ENCODE peak calls at places on chromosomes 11 and 22, in seven cellular contexts. N is astrocyte of the spinal cord, B is body of pancreas, Z is GM23248, P is tibial artery, O is OCI-LY7, F is fibroblast of the aortic adventitia. R is an unnamed sample.

GRCh38 chr11:104163100-104164027 is 583 bp downstream of the PDGFD start:
- DNase-seq in N (peak; percentile 23), B (peak; percentile 40), Z (peak; percentile 28), P (peak; percentile 31), O (peak; percentile 61), F (peak; percentile 55), R (no peak)

GRCh38 chr11:69554849-69555248 is 73.4 kb downstream of the LINC01488 start:
- DNase-seq in N (no peak), B (no peak), Z (no peak), P (no peak), O (no peak), F (no peak), R (no peak)

GRCh38 chr11:30595929-30596328 is 9.8 kb upstream of the MPPED2 start:
- DNase-seq in N (no peak), B (no peak), Z (no peak), P (no peak), O (no peak), F (no peak), R (no peak)

GRCh38 chr11:44658451-44658850 is 68.3 kb upstream of the TSPAN18 start:
- DNase-seq in N (no peak), B (no peak), Z (peak; percentile 7), P (no peak), O (no peak), F (no peak), R (no peak)

GRCh38 chr11:76579047-76579751 is 91.3 kb downstream of the LRRC32 start:
- DNase-seq in N (peak; percentile 51), B (no peak), Z (no peak), P (peak; percentile 63), O (peak; percentile 41), F (peak; percentile 76), R (no peak)

GRCh38 chr11:96753997-96754396 is 364.2 kb downstream of the JRKL start:
- DNase-seq in N (no peak), B (no peak), Z (no peak), P (no peak), O (no peak), F (no peak), R (no peak)

GRCh38 chr11:36467913-36468312 is 42.2 kb downstream of the TRAF6 start:
- DNase-seq in N (no peak), B (no peak), Z (no peak), P (no peak), O (no peak), F (no peak), R (no peak)

GRCh38 chr11:554824-555499 is 5.6 kb downstream of the LMNTD2 start:
- DNase-seq in N (peak; percentile 24), B (peak; percentile 80), Z (peak; percentile 63), P (no peak), O (peak; percentile 91), F (no peak), R (no peak)

GRCh38 chr11:115693002-115693401 is 188.8 kb upstream of the CADM1 start:
- DNase-seq in N (no peak), B (no peak), Z (no peak), P (no peak), O (no peak), F (no peak), R (no peak)

DNA sequence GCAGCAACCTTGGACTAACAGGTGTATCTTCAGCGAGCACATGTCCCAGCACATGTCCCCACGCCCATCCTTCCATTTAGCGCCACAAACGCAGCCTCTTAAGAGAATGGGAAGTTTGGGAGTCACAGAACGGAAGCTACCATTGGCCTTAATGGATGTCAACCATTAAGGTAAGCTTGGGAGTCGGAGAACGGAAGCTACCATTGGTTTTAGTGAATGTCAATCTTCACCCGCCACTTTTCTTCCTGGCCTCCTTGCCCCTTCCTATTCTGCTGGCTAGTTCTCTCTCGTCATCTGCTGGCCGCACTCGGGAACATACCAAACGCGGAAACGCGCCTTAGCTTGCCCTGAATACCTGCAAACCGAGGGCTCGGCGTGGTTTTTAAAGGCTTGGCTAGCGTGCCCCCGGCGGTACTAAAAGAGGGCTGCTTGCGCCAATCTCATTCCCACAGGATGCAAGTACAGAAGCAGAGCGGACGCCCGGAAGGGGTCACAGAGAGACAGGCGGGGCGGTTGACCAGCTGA is 24.3 kb downstream of the GLYATL1 start:
- DNase-seq in N (peak; percentile 69), B (peak; percentile 35), Z (peak; percentile 40), P (no peak), O (no peak), F (peak; percentile 85), R (peak; percentile 12)
- H3K4me3 ChIP-seq in N (peak overlapping the region; percentile 16), B (no peak overlapping the region), Z (peak overlapping the region; percentile 45), P (no peak overlapping the region), O (no peak overlapping the region), F (peak overlapping the region; percentile 60), R (peak overlapping the region; percentile 33)

DNA sequence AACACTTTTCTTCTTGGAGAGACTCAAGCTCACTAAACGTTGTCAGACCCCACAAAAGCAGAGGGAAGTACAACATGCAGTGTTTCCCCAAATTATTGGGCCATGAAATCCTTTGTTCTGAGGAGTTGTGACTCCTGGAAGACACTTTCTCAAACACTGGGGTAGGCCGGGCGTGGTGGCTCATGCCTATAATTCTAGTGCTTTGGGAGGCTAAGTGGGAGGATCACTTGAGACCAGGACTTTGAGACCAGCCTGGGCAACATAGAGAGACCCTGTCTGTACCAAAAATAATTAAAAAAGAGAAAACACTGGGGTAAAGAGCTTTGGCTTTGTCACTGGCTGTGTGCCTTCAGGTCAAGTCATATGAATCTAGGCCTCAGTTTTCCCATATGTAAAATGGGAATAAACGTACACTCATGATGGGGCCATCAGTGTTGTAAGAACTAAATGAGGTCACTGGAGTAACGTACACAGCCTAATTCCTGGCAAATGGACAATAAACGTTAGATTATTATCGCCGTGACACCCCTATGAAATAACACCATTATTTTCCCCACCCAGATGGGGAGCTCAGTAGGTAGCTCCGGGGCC is 92.0 kb downstream of the RRM1 start:
- DNase-seq in N (no peak), B (no peak), Z (no peak), P (no peak), O (no peak), F (no peak), R (no peak)
- H3K4me3 ChIP-seq in N (peak overlapping the region; percentile 57), B (no peak overlapping the region), Z (peak overlapping the region; percentile 78), P (peak overlapping the region; percentile 53), O (peak overlapping the region; percentile 66), F (peak overlapping the region; percentile 65), R (peak overlapping the region; percentile 65)

GRCh38 chr11:120121914-120122473 is 15.9 kb downstream of the TRIM29 start:
- DNase-seq in N (no peak), B (peak; percentile 20), Z (no peak), P (no peak), O (no peak), F (no peak), R (no peak)
- H3K4me3 ChIP-seq in N (no peak overlapping the region), B (no peak overlapping the region), Z (no peak overlapping the region), P (no peak overlapping the region), O (no peak overlapping the region), F (no peak overlapping the region), R (no peak overlapping the region)

GRCh38 chr11:24714601-24715000 is 217.7 kb downstream of the LUZP2 start:
- DNase-seq in N (no peak), B (no peak), Z (no peak), P (no peak), O (no peak), F (no peak), R (no peak)

GRCh38 chr11:24705474-24705873 is 208.6 kb downstream of the LUZP2 start:
- DNase-seq in N (no peak), B (no peak), Z (no peak), P (no peak), O (no peak), F (no peak), R (no peak)

GRCh38 chr11:24704716-24705115 is 207.9 kb downstream of the LUZP2 start:
- DNase-seq in N (no peak), B (no peak), Z (no peak), P (no peak), O (no peak), F (no peak), R (no peak)

GRCh38 chr11:24709928-24710565 is 213.2 kb downstream of the LUZP2 start:
- DNase-seq in N (no peak), B (no peak), Z (no peak), P (no peak), O (no peak), F (no peak), R (no peak)
- H3K4me3 ChIP-seq in N (no peak overlapping the region), B (no peak overlapping the region), Z (no peak overlapping the region), P (no peak overlapping the region), O (no peak overlapping the region), F (no peak overlapping the region), R (no peak overlapping the region)

DNA sequence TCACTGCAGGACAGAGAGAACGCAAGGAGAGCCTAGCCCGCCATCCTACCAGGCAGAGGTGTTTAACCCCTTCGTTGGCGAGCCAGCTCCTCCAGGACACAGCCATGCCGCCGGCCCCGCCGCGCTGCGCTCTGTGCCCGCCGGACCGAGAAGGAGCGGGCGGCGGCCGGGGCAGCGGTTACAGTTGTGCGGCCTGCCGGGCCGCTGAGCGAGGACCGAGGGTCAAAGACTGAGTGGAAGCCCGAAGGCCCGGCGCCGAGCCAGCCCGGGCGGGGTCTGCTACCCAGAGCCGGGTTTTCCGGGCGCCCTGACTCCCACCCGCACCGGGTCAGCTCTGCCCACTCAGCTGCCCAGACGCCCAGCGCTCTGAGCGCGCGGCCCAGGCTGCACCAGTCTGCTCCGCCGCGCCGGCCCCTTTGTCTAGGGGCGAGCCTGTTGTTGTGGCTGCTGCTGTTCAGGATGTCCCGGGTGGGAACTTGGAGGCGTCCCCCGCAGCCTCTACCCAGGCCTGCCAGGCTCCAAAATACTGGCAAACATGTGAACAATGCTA is at the start of gene NOX4:
- DNase-seq in N (peak; percentile 76), B (no peak), Z (peak; percentile 55), P (peak; percentile 60), O (no peak), F (peak; percentile 31), R (peak; percentile 19)
- H3K4me3 ChIP-seq in N (peak within 1 kb of the TSS; percentile 53), B (no peak within 1 kb of the TSS), Z (peak within 1 kb of the TSS; percentile 71), P (peak within 1 kb of the TSS; percentile 58), O (no peak within 1 kb of the TSS), F (peak within 1 kb of the TSS; percentile 62), R (peak within 1 kb of the TSS; percentile 55)

GRCh38 chr22:37697540-37697835 is 640 bp downstream of the TRIOBP start:
- DNase-seq in N (no peak), B (no peak), Z (no peak), P (no peak), O (no peak), F (no peak), R (no peak)
- H3K4me3 ChIP-seq in N (peak overlapping the region; percentile 46), B (no peak overlapping the region), Z (no peak overlapping the region), P (no peak overlapping the region), O (no peak overlapping the region), F (no peak overlapping the region), R (peak overlapping the region; percentile 51)

DNA sequence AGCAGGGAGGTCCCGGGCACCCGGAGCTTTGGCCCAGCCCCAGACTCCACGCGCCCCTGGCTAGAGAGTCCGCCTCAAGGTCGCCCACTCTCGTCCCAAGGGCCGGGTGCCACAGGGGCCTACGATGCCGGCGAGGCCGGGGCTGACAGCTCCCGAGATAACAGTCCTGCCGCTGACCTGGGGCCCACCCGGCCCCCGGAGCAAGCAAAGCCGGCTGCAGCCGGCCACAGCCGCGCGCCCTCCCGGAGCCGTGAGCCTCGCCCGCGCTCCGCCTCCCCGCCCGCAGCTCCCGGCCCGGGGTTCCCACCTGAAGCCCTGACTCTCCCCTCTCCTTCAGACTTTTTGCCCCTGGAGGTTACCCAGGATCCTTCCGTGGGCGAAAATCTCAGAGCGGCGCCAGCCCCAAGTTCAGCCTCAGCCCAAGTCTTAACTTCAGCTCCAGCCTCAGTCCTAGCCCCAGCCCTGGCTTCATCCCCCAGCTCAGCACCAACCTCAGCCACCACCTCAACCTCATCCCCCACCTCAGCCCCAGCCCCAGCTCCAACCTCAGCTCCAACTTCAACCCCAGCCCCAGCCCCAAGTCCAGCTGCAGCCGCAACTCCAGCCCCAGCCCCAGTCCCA is 1.6 kb downstream of the KLHDC7B start:
- DNase-seq in N (no peak), B (no peak), Z (no peak), P (no peak), O (no peak), F (no peak), R (no peak)
- H3K4me3 ChIP-seq in N (no peak overlapping the region), B (no peak overlapping the region), Z (no peak overlapping the region), P (no peak overlapping the region), O (no peak overlapping the region), F (peak overlapping the region; percentile 54), R (no peak overlapping the region)